ENCODE peak calls at places on chromosomes 4 and X, in five cellular contexts. L is A549, R is GM12878, G is K562, H is HepG2. C is an unnamed sample.

GRCh38 chr4:20248155-20248558 is 3.5 kb upstream of the SLIT2 start:
- DNase-seq in R (no peak), H (peak; percentile 1), G (no peak), L (no peak), C (peak; percentile 71)

GRCh38 chrX:136767104-136767941 is 13.4 kb downstream of the ARHGEF6 start:
- DNase-seq in R (no peak), L (peak; percentile 53), H (peak; percentile 1), G (peak; percentile 71), C (peak; percentile 72)

GRCh38 chr4:168408620-168409019 is 71.7 kb downstream of the DDX60L start:
- DNase-seq in L (no peak), H (no peak), R (no peak), G (no peak), C (no peak)

GRCh38 chr4:10667651-10668341 is 16.8 kb downstream of the CLNK start:
- DNase-seq in L (no peak), G (no peak), H (no peak), R (no peak), C (no peak)

GRCh38 chrX:3697701-3698279 is 15.7 kb downstream of the PRKX start:
- DNase-seq in G (no peak), H (no peak), R (no peak), L (no peak), C (no peak)

GRCh38 chr4:168480991-168481588 is 798 bp upstream of the DDX60L start:
- DNase-seq in G (peak; percentile 44), R (peak; percentile 16), L (peak; percentile 54), H (peak; percentile 7), C (no peak)

GRCh38 chr4:120232050-120232449 is 165.4 kb upstream of the MAD2L1 start:
- DNase-seq in L (no peak), R (no peak), G (no peak), H (no peak), C (no peak)

GRCh38 chrX:134544189-134544588 is 84.2 kb downstream of the HPRT1 start:
- DNase-seq in G (no peak), R (no peak), L (no peak), H (no peak), C (no peak)

GRCh38 chr4:159010100-159010499 is 92.8 kb upstream of the RAPGEF2 start:
- DNase-seq in G (no peak), R (no peak), L (no peak), H (no peak), C (no peak)

GRCh38 chr4:19655666-19656065 is 596.0 kb upstream of the SLIT2 start:
- DNase-seq in H (no peak), G (no peak), L (no peak), R (no peak), C (no peak)

GRCh38 chrX:71604141-71604540 is 14.2 kb downstream of the CXCR3 start:
- DNase-seq in R (no peak), G (no peak), L (no peak), H (no peak), C (no peak)

GRCh38 chrX:68146054-68146453 is 287.2 kb downstream of the OPHN1 start:
- DNase-seq in L (peak; percentile 1), G (peak; percentile 21), R (no peak), H (peak; percentile 39), C (peak; percentile 35)

GRCh38 chr4:138003248-138003647 is 238.9 kb downstream of the SLC7A11 start:
- DNase-seq in H (no peak), R (no peak), G (no peak), L (no peak), C (no peak)

GRCh38 chr4:168710353-168710946 is 213.6 kb downstream of the PALLD start:
- DNase-seq in G (no peak), H (peak; percentile 18), L (peak; percentile 19), R (no peak), C (peak; percentile 71)

GRCh38 chrX:56968980-56969379 is 26.4 kb downstream of the SPIN3 start:
- DNase-seq in G (no peak), L (no peak), R (no peak), H (no peak), C (no peak)

GRCh38 chr4:180589575-180589974 is 1653.6 kb upstream of the TENM3 start:
- DNase-seq in R (no peak), H (no peak), L (no peak), G (no peak), C (no peak)

GRCh38 chr4:8690811-8691775 is 98.5 kb downstream of the CPZ start:
- DNase-seq in H (no peak), L (no peak), R (no peak), G (no peak), C (no peak)

GRCh38 chrX:118495958-118496762 is 545 bp downstream of the DOCK11 start:
- DNase-seq in H (no peak), L (no peak), G (peak; percentile 20), R (no peak), C (peak; percentile 42)

GRCh38 chrX:49844622-49845021 is 15.5 kb downstream of the PAGE4 start:
- DNase-seq in G (no peak), H (no peak), R (no peak), L (no peak), C (no peak)

GRCh38 chrX:49842603-49843002 is 13.5 kb downstream of the PAGE4 start:
- DNase-seq in H (peak; percentile 88), R (no peak), L (no peak), G (no peak), C (no peak)

GRCh38 chrX:49838374-49838773 is 9.3 kb downstream of the PAGE4 start:
- DNase-seq in G (peak; percentile 19), R (no peak), L (peak; percentile 9), H (peak; percentile 37), C (peak; percentile 51)

GRCh38 chrX:49846004-49846403 is 16.9 kb downstream of the PAGE4 start:
- DNase-seq in R (no peak), G (no peak), L (no peak), H (no peak), C (no peak)

GRCh38 chrX:49840679-49841078 is 11.6 kb downstream of the PAGE4 start:
- DNase-seq in L (peak; percentile 19), R (peak; percentile 15), H (peak; percentile 83), G (peak; percentile 69), C (peak; percentile 86)
- TF ChIP-seq JUNB in L (no peak), R (no peak), H (no peak), G (no peak), C (no peak)

GRCh38 chrX:53081925-53082772 is at the start of gene TSPYL2:
- DNase-seq in H (peak; percentile 90), R (peak; percentile 79), L (peak; percentile 95), G (peak; percentile 92), C (peak; percentile 89)

GRCh38 chrX:53082773-53083616 is 828 bp downstream of the TSPYL2 start:
- DNase-seq in G (no peak), R (no peak), H (no peak), L (no peak), C (no peak)

GRCh38 chrX:53084043-53084570 is 1.9 kb downstream of the TSPYL2 start:
- DNase-seq in R (no peak), L (no peak), H (no peak), G (no peak), C (no peak)

GRCh38 chrX:53078943-53079342 is 3.2 kb upstream of the TSPYL2 start:
- DNase-seq in H (no peak), L (no peak), G (no peak), R (no peak), C (no peak)

GRCh38 chrX:53080628-53081580 is 1.3 kb upstream of the TSPYL2 start:
- DNase-seq in G (no peak), R (no peak), L (no peak), H (no peak), C (peak; percentile 11)
- TF ChIP-seq JUNB in G (no peak), R (no peak), L (no peak), H (no peak), C (no peak)

DNA sequence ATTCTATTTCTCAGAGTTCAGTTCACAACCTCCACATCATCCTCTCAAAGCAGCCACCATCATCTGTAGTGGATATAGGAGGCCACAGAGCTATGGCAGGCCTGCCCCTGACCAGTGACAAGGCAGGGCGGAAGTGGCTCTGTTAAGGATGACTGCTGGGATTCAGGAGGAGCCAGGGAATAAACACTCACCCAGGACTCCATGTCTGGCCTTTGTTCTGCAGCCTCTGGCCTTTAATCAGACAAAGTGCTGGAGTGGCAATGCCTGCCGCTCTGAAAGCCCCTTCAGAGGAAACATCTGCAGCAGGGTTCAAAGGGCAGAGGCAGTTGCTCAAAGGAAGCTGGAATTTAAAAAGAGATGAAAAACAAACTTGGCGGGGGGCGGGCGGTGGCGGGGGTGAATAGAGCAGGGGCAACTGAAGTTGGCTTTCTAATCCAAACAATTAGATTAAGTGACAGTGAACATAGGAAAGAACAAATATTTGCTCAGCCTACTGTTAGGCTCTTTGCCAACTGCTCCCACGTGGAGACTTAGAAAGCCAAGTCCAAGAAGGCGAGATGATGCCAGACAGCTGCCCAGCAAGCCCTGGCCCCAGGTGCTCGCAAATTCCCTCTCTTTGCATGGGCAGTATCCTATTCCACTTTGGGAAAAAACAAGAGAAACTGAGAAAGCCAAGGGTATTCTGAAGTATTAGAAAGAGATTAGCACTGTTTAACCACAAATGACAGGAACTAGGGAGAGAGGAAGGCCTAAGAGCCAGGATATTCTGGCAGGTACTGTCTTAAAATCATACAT is 5.5 kb downstream of the MPP1 start:
- DNase-seq in H (peak; percentile 90), G (no peak), L (peak; percentile 73), R (no peak), C (no peak)
- TF ChIP-seq JUNB in H (no peak), G (no peak), L (no peak), R (no peak), C (no peak)

DNA sequence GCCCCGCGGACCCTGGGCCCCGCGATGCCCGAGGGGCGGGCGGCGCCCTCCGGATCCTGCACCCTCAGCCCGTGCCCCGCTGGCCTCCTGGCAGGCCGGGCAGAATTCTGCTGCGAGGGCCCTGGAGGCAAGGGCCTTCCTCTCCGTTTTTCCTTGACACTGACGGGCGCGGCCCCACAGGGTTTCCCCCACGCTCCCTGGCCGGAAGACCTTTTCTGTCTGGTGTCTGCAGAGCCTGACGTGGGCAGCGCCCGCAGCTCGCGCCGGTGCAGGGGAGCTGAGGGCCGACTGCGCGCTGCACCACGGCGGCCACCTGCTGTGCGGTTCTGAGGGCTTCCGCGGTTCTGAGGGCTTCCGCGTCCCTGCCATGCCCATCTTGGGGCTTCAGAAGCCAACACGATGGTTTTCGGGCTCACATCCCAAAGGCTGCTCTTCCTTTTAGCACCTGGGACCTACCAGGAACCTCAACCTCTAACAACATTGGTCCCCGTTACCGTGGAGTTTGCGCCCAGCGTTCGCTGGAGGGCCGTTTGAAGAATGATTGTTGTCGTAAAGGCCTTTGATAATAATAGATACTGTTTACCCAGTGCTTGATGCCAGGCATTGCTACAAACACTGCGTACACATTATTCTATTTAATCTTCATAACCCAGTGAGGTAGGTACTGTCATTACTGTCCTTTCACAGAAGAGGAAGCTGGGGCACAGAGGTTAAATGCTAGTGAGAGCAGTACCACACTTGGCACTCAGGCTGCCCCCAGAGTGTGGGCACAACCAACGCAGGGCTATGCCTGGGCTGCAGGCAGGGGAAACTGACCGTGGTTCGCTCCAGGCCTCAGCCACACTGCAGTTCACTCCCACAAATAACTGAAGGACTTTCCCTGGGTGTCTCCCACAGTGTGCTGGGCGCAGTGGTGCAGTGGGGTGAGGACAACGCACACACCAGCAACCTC is 823 bp upstream of the ACSL1 start:
- DNase-seq in H (no peak), G (peak; percentile 46), R (no peak), L (no peak), C (peak; percentile 41)
- TF ChIP-seq JUNB in H (no peak), G (no peak), R (no peak), L (no peak), C (no peak)